ENCODE peak calls at places on chromosomes 12 and 14, in ten cellular contexts. Z, S, G, B, N, F, W, A, J and V are unnamed samples.

GRCh38 chr12:93379432-93380308 is 1.9 kb downstream of the NUDT4 start:
- DNase-seq in Z (no peak), S (no peak), G (no peak), B (no peak), N (no peak), F (no peak), W (peak; percentile 23), A (no peak), J (peak; percentile 21), V (no peak)

GRCh38 chr14:35949933-35950332 is 123.8 kb downstream of the BRMS1L start:
- DNase-seq in Z (no peak), S (peak; percentile 17), G (no peak), B (no peak), N (peak; percentile 8), F (no peak), W (peak; percentile 7), A (peak; percentile 88), J (no peak), V (no peak)

GRCh38 chr12:32312049-32312670 is 87.2 kb upstream of the FGD4 start:
- DNase-seq in Z (no peak), S (peak; percentile 58), G (peak; percentile 80), B (no peak), N (peak; percentile 87), F (no peak), W (peak; percentile 55), A (peak; percentile 80), J (peak; percentile 65), V (peak; percentile 73)

GRCh38 chr14:103833711-103834110 is 13.7 kb downstream of the PPP1R13B start:
- DNase-seq in Z (no peak), S (no peak), G (no peak), B (no peak), N (no peak), F (no peak), W (no peak), A (no peak), J (no peak), V (no peak)

GRCh38 chr14:73463411-73463810 is 5.1 kb upstream of the NUMB start:
- DNase-seq in Z (no peak), S (no peak), G (peak; percentile 99), B (no peak), N (peak; percentile 98), F (no peak), W (peak; percentile 99), A (no peak), J (peak; percentile 93), V (peak; percentile 100)

GRCh38 chr12:125564753-125565152 is 499.5 kb downstream of the AACS start:
- DNase-seq in Z (no peak), S (no peak), G (no peak), B (no peak), N (no peak), F (no peak), W (no peak), A (no peak), J (no peak), V (no peak)

GRCh38 chr12:49200882-49201594 is 12.2 kb upstream of the TUBA1A start:
- DNase-seq in Z (no peak), S (no peak), G (peak; percentile 84), B (no peak), N (peak; percentile 94), F (no peak), W (peak; percentile 78), A (peak; percentile 92), J (peak; percentile 73), V (peak; percentile 90)

GRCh38 chr12:44817687-44818086 is 58.4 kb downstream of the NELL2 start:
- DNase-seq in Z (no peak), S (no peak), G (no peak), B (no peak), N (no peak), F (no peak), W (no peak), A (no peak), J (peak; percentile 1), V (no peak)

GRCh38 chr12:116832353-116832752 is 48.9 kb downstream of the HRK start:
- DNase-seq in Z (no peak), S (no peak), G (peak; percentile 31), B (no peak), N (no peak), F (no peak), W (no peak), A (no peak), J (no peak), V (no peak)

GRCh38 chr14:72404106-72404774 is 472.0 kb downstream of the RGS6 start:
- DNase-seq in Z (no peak), S (no peak), G (no peak), B (no peak), N (no peak), F (no peak), W (no peak), A (no peak), J (no peak), V (no peak)

GRCh38 chr12:25701290-25701689 is 148.2 kb upstream of the LMNTD1 start:
- DNase-seq in Z (no peak), S (no peak), G (peak; percentile 41), B (no peak), N (peak; percentile 83), F (no peak), W (peak; percentile 67), A (no peak), J (peak; percentile 77), V (peak; percentile 83)

GRCh38 chr14:100031506-100032281 is 33.5 kb upstream of the EVL start:
- DNase-seq in Z (no peak), S (peak; percentile 40), G (peak; percentile 98), B (no peak), N (peak; percentile 98), F (no peak), W (peak; percentile 99), A (no peak), J (peak; percentile 99), V (peak; percentile 99)

GRCh38 chr14:100103261-100104005 is 38.2 kb downstream of the EVL start:
- DNase-seq in Z (no peak), S (no peak), G (peak; percentile 26), B (no peak), N (peak; percentile 78), F (no peak), W (peak; percentile 46), A (no peak), J (no peak), V (peak; percentile 51)

GRCh38 chr12:92601680-92602079 is 101.1 kb upstream of the PLEKHG7 start:
- DNase-seq in Z (no peak), S (no peak), G (no peak), B (no peak), N (no peak), F (no peak), W (no peak), A (no peak), J (no peak), V (no peak)

GRCh38 chr12:125247477-125247876 is 182.2 kb downstream of the AACS start:
- DNase-seq in Z (no peak), S (no peak), G (no peak), B (no peak), N (no peak), F (no peak), W (no peak), A (no peak), J (no peak), V (no peak)

GRCh38 chr14:91482278-91483023 is 27.7 kb downstream of the PPP4R3A start:
- DNase-seq in Z (no peak), S (no peak), G (peak; percentile 61), B (no peak), N (peak; percentile 57), F (no peak), W (peak; percentile 7), A (no peak), J (peak; percentile 14), V (peak; percentile 59)